ENCODE peak calls at places on chromosomes 6 and 20, in six cellular contexts. One of them, this sample, is unnamed.

GRCh38 chr6:7424058-7424457 is 34.5 kb downstream of the RIOK1 start:
- DNase-seq in SK-N-SH: no peak
- DNase-seq in lower lobe of right lung: no peak
- DNase-seq in osteocyte: no peak
- DNase-seq in hepatocyte: no peak
- DNase-seq in adrenal gland: no peak
- DNase-seq in this sample: no peak

GRCh38 chr20:62534526-62535221 is 58.9 kb upstream of the GATA5 start:
- DNase-seq in adrenal gland: no peak
- DNase-seq in SK-N-SH: no peak
- DNase-seq in hepatocyte: no peak
- DNase-seq in lower lobe of right lung: no peak
- DNase-seq in osteocyte: no peak
- DNase-seq in this sample: no peak

GRCh38 chr6:24357336-24358218 is at the start of gene DCDC2:
- DNase-seq in SK-N-SH: no peak
- DNase-seq in hepatocyte: no peak
- DNase-seq in osteocyte: no peak
- DNase-seq in adrenal gland: peak; percentile 51
- DNase-seq in lower lobe of right lung: peak; percentile 94
- DNase-seq in this sample: peak; percentile 6

GRCh38 chr6:1821188-1822183 is 211.8 kb downstream of the FOXC1 start:
- DNase-seq in lower lobe of right lung: no peak
- DNase-seq in SK-N-SH: no peak
- DNase-seq in adrenal gland: no peak
- DNase-seq in hepatocyte: no peak
- DNase-seq in osteocyte: no peak
- DNase-seq in this sample: no peak

GRCh38 chr6:44349904-44350649 is 7.6 kb downstream of the SPATS1 start:
- DNase-seq in hepatocyte: no peak
- DNase-seq in lower lobe of right lung: no peak
- DNase-seq in SK-N-SH: no peak
- DNase-seq in adrenal gland: no peak
- DNase-seq in osteocyte: no peak
- DNase-seq in this sample: no peak

GRCh38 chr6:41705329-41705995 is 29.9 kb downstream of the TFEB start:
- DNase-seq in adrenal gland: no peak
- DNase-seq in osteocyte: no peak
- DNase-seq in hepatocyte: no peak
- DNase-seq in SK-N-SH: no peak
- DNase-seq in lower lobe of right lung: no peak
- DNase-seq in this sample: no peak

GRCh38 chr20:8510808-8511207 is 378.7 kb downstream of the PLCB1 start:
- DNase-seq in adrenal gland: no peak
- DNase-seq in osteocyte: no peak
- DNase-seq in SK-N-SH: no peak
- DNase-seq in lower lobe of right lung: no peak
- DNase-seq in hepatocyte: no peak
- DNase-seq in this sample: no peak

GRCh38 chr20:34069341-34070078 is 42.5 kb downstream of the EIF2S2 start:
- DNase-seq in SK-N-SH: peak; percentile 80
- DNase-seq in lower lobe of right lung: peak; percentile 64
- DNase-seq in osteocyte: peak; percentile 88
- DNase-seq in adrenal gland: peak; percentile 84
- DNase-seq in hepatocyte: peak; percentile 90
- DNase-seq in this sample: peak; percentile 86

GRCh38 chr6:87808005-87808757 is 106.1 kb upstream of the AKIRIN2 start:
- DNase-seq in hepatocyte: no peak
- DNase-seq in SK-N-SH: no peak
- DNase-seq in lower lobe of right lung: no peak
- DNase-seq in adrenal gland: no peak
- DNase-seq in osteocyte: no peak
- DNase-seq in this sample: no peak

GRCh38 chr20:32941155-32941885 is 62.9 kb downstream of the SUN5 start:
- DNase-seq in adrenal gland: no peak
- DNase-seq in hepatocyte: no peak
- DNase-seq in osteocyte: no peak
- DNase-seq in SK-N-SH: no peak
- DNase-seq in lower lobe of right lung: no peak
- DNase-seq in this sample: no peak

GRCh38 chr6:116221931-116222330 is 31.9 kb downstream of the TSPYL4 start:
- DNase-seq in osteocyte: no peak
- DNase-seq in adrenal gland: no peak
- DNase-seq in SK-N-SH: no peak
- DNase-seq in lower lobe of right lung: no peak
- DNase-seq in hepatocyte: no peak
- DNase-seq in this sample: no peak

GRCh38 chr6:159919011-159919511 is 28.3 kb downstream of the MAS1 start:
- DNase-seq in hepatocyte: no peak
- DNase-seq in SK-N-SH: no peak
- DNase-seq in adrenal gland: no peak
- DNase-seq in osteocyte: no peak
- DNase-seq in lower lobe of right lung: no peak
- DNase-seq in this sample: no peak

GRCh38 chr6:147903931-147904330 is 395.4 kb downstream of the SAMD5 start:
- DNase-seq in SK-N-SH: no peak
- DNase-seq in hepatocyte: no peak
- DNase-seq in adrenal gland: no peak
- DNase-seq in lower lobe of right lung: no peak
- DNase-seq in osteocyte: no peak
- DNase-seq in this sample: no peak

This sample was measured in neural progenitor cell.